ENCODE peak calls at places on chromosomes 6 and 20, in four cellular contexts. A, C, T and D are unnamed samples.

GRCh38 chr20:23120936-23121765 is 35.0 kb upstream of the CD93 start:
- DNase-seq in A (no peak), C (no peak), T (no peak), D (no peak)

GRCh38 chr6:4901256-4902061 is 102.4 kb downstream of the RPP40 start:
- DNase-seq in A (no peak), T (no peak), C (peak; percentile 8), D (no peak)

GRCh38 chr20:25283221-25283951 is 35.5 kb downstream of the PYGB start:
- DNase-seq in T (no peak), A (no peak), C (no peak), D (no peak)

GRCh38 chr6:123569575-123569974 is 67.2 kb downstream of the TRDN start:
- DNase-seq in C (no peak), A (no peak), T (no peak), D (no peak)

GRCh38 chr6:90458353-90459224 is 128.3 kb downstream of the MAP3K7 start:
- DNase-seq in A (no peak), C (peak; percentile 67), T (no peak), D (no peak)

GRCh38 chr6:39812853-39813533 is 20.8 kb downstream of the DAAM2 start:
- DNase-seq in T (no peak), C (peak; percentile 92), A (no peak), D (no peak)

GRCh38 chr6:112925702-112926101 is 578.6 kb downstream of the RFPL4B start:
- DNase-seq in C (no peak), A (no peak), T (no peak), D (no peak)

GRCh38 chr6:108557494-108558371 is 3.0 kb upstream of the FOXO3 start:
- DNase-seq in T (no peak), A (peak; percentile 94), C (peak; percentile 85), D (peak; percentile 64)

GRCh38 chr6:68194846-68195478 is 440.1 kb upstream of the ADGRB3 start:
- DNase-seq in A (no peak), T (no peak), C (no peak), D (peak; percentile 2)

GRCh38 chr20:60136640-60137411 is 178.6 kb downstream of the CDH26 start:
- DNase-seq in A (no peak), T (no peak), C (no peak), D (no peak)

GRCh38 chr6:115934145-115934544 is 126.5 kb downstream of the FRK start:
- DNase-seq in C (no peak), T (no peak), A (no peak), D (no peak)

GRCh38 chr6:115932481-115932880 is 128.2 kb downstream of the FRK start:
- DNase-seq in T (peak; percentile 13), A (no peak), C (no peak), D (no peak)

GRCh38 chr6:115935361-115935760 is 125.3 kb downstream of the FRK start:
- DNase-seq in C (no peak), A (no peak), T (no peak), D (no peak)

DNA sequence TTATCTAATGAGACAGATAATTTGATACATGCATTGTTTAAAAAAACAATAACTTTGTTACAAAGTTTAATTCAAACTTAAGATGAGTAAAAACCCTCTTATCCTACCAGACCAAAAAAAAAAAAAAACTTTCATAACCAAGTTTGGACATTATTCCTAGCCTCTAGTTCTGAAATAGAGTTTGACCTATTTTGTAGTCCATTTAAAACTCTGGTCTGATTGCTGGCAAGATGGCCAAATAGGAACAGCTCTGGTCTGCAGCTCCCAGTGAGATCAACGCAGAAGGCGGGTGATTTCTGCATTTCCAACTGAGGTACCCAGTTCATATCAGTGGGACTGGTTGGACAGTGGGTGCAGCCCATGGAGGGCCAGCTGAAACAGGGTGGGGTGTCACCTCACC is 125.9 kb downstream of the FRK start:
- DNase-seq in C (no peak), T (no peak), A (no peak), D (no peak)
- TF ChIP-seq EZH2phosphoT487 in C (no peak), T (no peak), A (no peak), D (no peak)

GRCh38 chr6:142543576-142543975 is 241.8 kb downstream of the ADGRG6 start:
- DNase-seq in A (no peak), T (no peak), C (no peak), D (no peak)
- TF ChIP-seq EZH2phosphoT487 in A (no peak), T (no peak), C (no peak), D (no peak)

GRCh38 chr20:43953919-43954617 is 39.4 kb downstream of the TOX2 start:
- DNase-seq in C (no peak), A (no peak), T (no peak), D (peak; percentile 21)
- TF ChIP-seq EZH2phosphoT487 in C (no peak), A (no peak), T (no peak), D (no peak)

DNA sequence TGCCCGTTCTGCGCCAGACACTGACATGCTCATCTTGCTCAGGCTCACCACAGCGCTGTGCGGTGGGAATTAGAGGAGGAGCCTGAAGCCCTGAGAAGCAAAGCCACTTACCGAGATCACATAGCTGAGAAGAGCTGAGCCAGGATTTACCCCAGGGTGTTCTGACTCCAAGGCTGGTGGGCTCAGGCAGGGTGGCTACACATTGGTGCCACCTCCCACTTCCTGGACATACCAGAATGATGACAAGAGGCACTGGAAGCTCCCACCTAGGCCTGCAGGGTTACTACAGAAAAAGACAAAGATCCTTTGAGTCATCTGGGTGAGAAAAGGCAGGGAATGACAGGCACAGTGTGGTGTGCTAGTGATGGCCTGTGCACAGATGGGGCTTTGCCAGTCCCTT is 24.4 kb upstream of the FKBP1A start:
- DNase-seq in T (peak; percentile 38), A (no peak), C (no peak), D (peak; percentile 90)
- TF ChIP-seq EZH2phosphoT487 in T (no peak), A (no peak), C (no peak), D (no peak)

GRCh38 chr20:4468114-4468513 is 253.6 kb upstream of the PRND start:
- DNase-seq in T (no peak), C (no peak), A (no peak), D (no peak)
- TF ChIP-seq EZH2phosphoT487 in T (no peak), C (no peak), A (no peak), D (no peak)

GRCh38 chr20:38601216-38602184 is at the start of gene ARHGAP40:
- DNase-seq in A (peak; percentile 45), C (no peak), T (peak; percentile 42), D (no peak)

GRCh38 chr20:38600057-38600456 is 1.6 kb upstream of the ARHGAP40 start:
- DNase-seq in A (no peak), C (no peak), T (no peak), D (no peak)

GRCh38 chr20:38603286-38603685 is 1.7 kb downstream of the ARHGAP40 start:
- DNase-seq in C (no peak), T (no peak), A (no peak), D (no peak)

GRCh38 chr20:38602185-38602581 is 574 bp downstream of the ARHGAP40 start:
- DNase-seq in A (no peak), T (no peak), C (no peak), D (no peak)

DNA sequence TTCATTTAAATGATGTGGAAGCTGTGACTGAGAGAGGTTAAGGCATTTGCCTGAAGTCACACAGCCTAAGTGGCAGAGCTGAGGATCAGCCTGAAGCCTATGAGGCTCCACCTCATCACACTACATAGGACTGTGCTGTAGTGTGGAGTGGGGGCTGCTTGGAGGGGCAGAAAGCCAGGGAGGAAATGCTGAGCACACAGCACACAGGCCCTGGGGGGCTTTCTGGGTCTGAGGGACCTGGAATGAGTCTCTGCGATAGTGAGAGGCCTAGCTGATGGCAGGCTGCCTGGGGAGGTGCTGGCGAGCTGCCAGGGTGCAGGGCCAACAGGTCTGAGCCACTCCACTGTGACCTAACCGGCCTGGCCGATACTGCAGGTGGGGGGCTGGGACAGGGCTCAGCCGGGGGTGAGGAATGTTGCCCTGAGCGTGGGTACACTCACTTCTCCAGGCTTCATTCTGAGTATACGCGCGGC is 2.2 kb upstream of the ARHGAP40 start:
- DNase-seq in A (peak; percentile 61), T (no peak), C (no peak), D (peak; percentile 62)
- TF ChIP-seq EZH2phosphoT487 in A (no peak), T (no peak), C (no peak), D (no peak)

GRCh38 chr20:50659975-50660670 is 31.2 kb downstream of the RIPOR3 start:
- DNase-seq in T (no peak), C (no peak), A (no peak), D (no peak)

GRCh38 chr20:50664248-50664647 is 27.1 kb downstream of the RIPOR3 start:
- DNase-seq in T (no peak), A (no peak), C (no peak), D (no peak)

GRCh38 chr20:50658804-50659380 is 32.5 kb downstream of the RIPOR3 start:
- DNase-seq in A (no peak), T (no peak), C (no peak), D (peak; percentile 65)

GRCh38 chr20:50666709-50667310 is 24.5 kb downstream of the RIPOR3 start:
- DNase-seq in C (no peak), A (peak; percentile 54), T (no peak), D (no peak)

DNA sequence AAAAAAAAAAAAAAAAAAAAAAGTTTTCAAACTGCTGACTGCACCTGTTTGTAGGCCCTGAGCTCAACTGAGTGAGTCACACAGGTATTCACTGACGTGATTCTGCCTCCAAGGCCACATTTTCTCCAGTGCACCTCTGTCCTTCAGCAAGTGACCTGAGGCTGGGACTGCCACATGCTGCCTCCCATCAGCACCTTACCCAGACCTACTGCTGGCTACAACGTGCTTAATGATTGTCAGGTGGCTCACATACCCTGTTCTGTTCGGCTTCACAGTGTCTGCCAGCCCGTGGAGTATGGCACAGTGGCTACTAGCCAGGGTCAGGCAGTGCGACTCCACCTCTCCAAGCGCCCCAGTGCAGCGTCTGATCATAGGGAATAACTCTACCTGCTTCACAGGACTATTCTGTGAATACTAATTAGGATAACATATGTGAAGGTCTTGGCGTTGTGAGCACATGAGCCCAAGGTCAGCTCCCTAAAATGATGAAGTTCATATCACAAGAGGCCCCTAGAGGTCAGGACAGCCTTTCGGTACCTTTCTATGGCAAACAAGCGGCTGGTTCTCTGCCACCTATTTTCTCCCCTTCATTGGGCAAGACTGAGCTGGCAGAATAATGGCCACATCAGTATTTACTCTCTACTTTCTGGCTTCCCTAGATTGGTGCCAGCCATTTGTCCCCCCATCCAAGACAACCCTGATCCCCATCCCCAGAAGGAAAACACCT is 28.1 kb downstream of the RIPOR3 start:
- DNase-seq in T (peak; percentile 36), C (peak; percentile 52), A (peak; percentile 84), D (peak; percentile 83)
- TF ChIP-seq EZH2phosphoT487 in T (no peak), C (no peak), A (no peak), D (no peak)

GRCh38 chr6:113994934-113995342 is 24.0 kb upstream of the HDAC2 start:
- DNase-seq in A (peak; percentile 86), T (peak; percentile 88), C (peak; percentile 40), D (peak; percentile 90)
- TF ChIP-seq EZH2phosphoT487 in A (no peak), T (no peak), C (no peak), D (no peak)

DNA sequence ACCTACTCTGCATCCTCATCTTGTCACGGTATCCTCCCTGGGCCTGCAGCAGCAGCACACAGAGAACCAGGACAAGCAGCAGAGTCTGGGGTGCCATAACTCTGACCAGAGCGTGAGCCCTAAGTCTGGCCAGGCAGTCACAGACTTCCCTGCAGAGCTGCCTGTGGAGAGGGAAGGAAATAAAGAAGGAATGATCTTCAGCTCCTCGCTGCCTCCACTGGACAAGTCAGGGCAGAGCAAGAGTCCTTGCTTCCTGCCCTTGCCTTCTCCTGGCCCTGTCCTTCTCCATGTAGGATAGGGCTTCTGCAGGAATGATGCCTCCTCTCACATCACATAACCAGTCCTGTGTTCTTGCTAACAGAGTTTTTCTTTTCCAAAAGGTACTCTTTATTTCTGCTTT is 15.9 kb upstream of the WFDC11 start:
- DNase-seq in C (no peak), T (no peak), A (peak; percentile 10), D (peak; percentile 28)
- TF ChIP-seq EZH2phosphoT487 in C (no peak), T (no peak), A (no peak), D (no peak)